ENCODE peak calls at places on chromosomes 4 and X, in seven cellular contexts. One of them, this sample, is unnamed.

GRCh38 chr4:110201502-110201901 is 3.1 kb upstream of the ELOVL6 start:
- DNase-seq in GM12864: no peak
- DNase-seq in caudate nucleus: no peak
- DNase-seq in T-helper 1 cell: no peak
- DNase-seq in epithelial cell of prostate: no peak
- DNase-seq in GM04504: no peak
- DNase-seq in activated CD4-positive, CD25-positive, alpha-beta regulatory T cell treated with anti-CD3 and anti-CD28 coated beads, Interleukin-2, amount 50 U/mL, for 72 hours: no peak
- DNase-seq in this sample: no peak

GRCh38 chrX:72568406-72569092 is 4.1 kb downstream of the HDAC8 start:
- DNase-seq in GM12864: no peak
- DNase-seq in epithelial cell of prostate: no peak
- DNase-seq in GM04504: no peak
- DNase-seq in T-helper 1 cell: no peak
- DNase-seq in caudate nucleus: no peak
- DNase-seq in activated CD4-positive, CD25-positive, alpha-beta regulatory T cell treated with anti-CD3 and anti-CD28 coated beads, Interleukin-2, amount 50 U/mL, for 72 hours: no peak
- DNase-seq in this sample: no peak

GRCh38 chr4:170423137-170423536 is 333.4 kb upstream of the AADAT start:
- DNase-seq in epithelial cell of prostate: no peak
- DNase-seq in activated CD4-positive, CD25-positive, alpha-beta regulatory T cell treated with anti-CD3 and anti-CD28 coated beads, Interleukin-2, amount 50 U/mL, for 72 hours: no peak
- DNase-seq in T-helper 1 cell: no peak
- DNase-seq in caudate nucleus: no peak
- DNase-seq in GM12864: no peak
- DNase-seq in GM04504: peak; percentile 73
- DNase-seq in this sample: no peak

GRCh38 chrX:1358793-1359476 is 22.4 kb downstream of the IL3RA start:
- DNase-seq in caudate nucleus: no peak
- DNase-seq in epithelial cell of prostate: no peak
- DNase-seq in T-helper 1 cell: no peak
- DNase-seq in GM04504: no peak
- DNase-seq in activated CD4-positive, CD25-positive, alpha-beta regulatory T cell treated with anti-CD3 and anti-CD28 coated beads, Interleukin-2, amount 50 U/mL, for 72 hours: no peak
- DNase-seq in GM12864: no peak
- DNase-seq in this sample: no peak

GRCh38 chr4:38667005-38667771 is 3.2 kb downstream of the KLF3 start:
- DNase-seq in caudate nucleus: peak; percentile 28
- DNase-seq in epithelial cell of prostate: peak; percentile 97
- DNase-seq in GM12864: no peak
- DNase-seq in GM04504: peak; percentile 96
- DNase-seq in T-helper 1 cell: no peak
- DNase-seq in activated CD4-positive, CD25-positive, alpha-beta regulatory T cell treated with anti-CD3 and anti-CD28 coated beads, Interleukin-2, amount 50 U/mL, for 72 hours: no peak
- DNase-seq in this sample: peak; percentile 88

GRCh38 chr4:148515248-148515647 is 73.0 kb upstream of the NR3C2 start:
- DNase-seq in T-helper 1 cell: no peak
- DNase-seq in caudate nucleus: no peak
- DNase-seq in activated CD4-positive, CD25-positive, alpha-beta regulatory T cell treated with anti-CD3 and anti-CD28 coated beads, Interleukin-2, amount 50 U/mL, for 72 hours: no peak
- DNase-seq in GM12864: no peak
- DNase-seq in epithelial cell of prostate: peak; percentile 5
- DNase-seq in GM04504: no peak
- DNase-seq in this sample: no peak

GRCh38 chr4:52984469-52984868 is 122.4 kb downstream of the RASL11B start:
- DNase-seq in caudate nucleus: no peak
- DNase-seq in activated CD4-positive, CD25-positive, alpha-beta regulatory T cell treated with anti-CD3 and anti-CD28 coated beads, Interleukin-2, amount 50 U/mL, for 72 hours: no peak
- DNase-seq in GM12864: no peak
- DNase-seq in epithelial cell of prostate: no peak
- DNase-seq in T-helper 1 cell: no peak
- DNase-seq in GM04504: no peak
- DNase-seq in this sample: no peak

GRCh38 chr4:8303485-8304281 is 34.1 kb downstream of the HTRA3 start:
- DNase-seq in GM12864: peak; percentile 10
- DNase-seq in T-helper 1 cell: no peak
- DNase-seq in caudate nucleus: no peak
- DNase-seq in activated CD4-positive, CD25-positive, alpha-beta regulatory T cell treated with anti-CD3 and anti-CD28 coated beads, Interleukin-2, amount 50 U/mL, for 72 hours: no peak
- DNase-seq in GM04504: peak; percentile 83
- DNase-seq in epithelial cell of prostate: no peak
- DNase-seq in this sample: peak; percentile 53

GRCh38 chr4:121951570-121952110 is at the start of gene TRPC3:
- DNase-seq in activated CD4-positive, CD25-positive, alpha-beta regulatory T cell treated with anti-CD3 and anti-CD28 coated beads, Interleukin-2, amount 50 U/mL, for 72 hours: peak; percentile 35
- DNase-seq in T-helper 1 cell: no peak
- DNase-seq in caudate nucleus: no peak
- DNase-seq in epithelial cell of prostate: no peak
- DNase-seq in GM12864: no peak
- DNase-seq in GM04504: no peak
- DNase-seq in this sample: no peak

GRCh38 chr4:100348472-100348871 is 158.2 kb upstream of the DDIT4L start:
- DNase-seq in epithelial cell of prostate: peak; percentile 72
- DNase-seq in activated CD4-positive, CD25-positive, alpha-beta regulatory T cell treated with anti-CD3 and anti-CD28 coated beads, Interleukin-2, amount 50 U/mL, for 72 hours: no peak
- DNase-seq in GM12864: no peak
- DNase-seq in T-helper 1 cell: no peak
- DNase-seq in GM04504: no peak
- DNase-seq in caudate nucleus: no peak
- DNase-seq in this sample: no peak

GRCh38 chr4:76341063-76341462 is 34.5 kb downstream of the STBD1 start:
- DNase-seq in GM04504: peak; percentile 8
- DNase-seq in caudate nucleus: no peak
- DNase-seq in GM12864: no peak
- DNase-seq in activated CD4-positive, CD25-positive, alpha-beta regulatory T cell treated with anti-CD3 and anti-CD28 coated beads, Interleukin-2, amount 50 U/mL, for 72 hours: no peak
- DNase-seq in epithelial cell of prostate: no peak
- DNase-seq in T-helper 1 cell: no peak
- DNase-seq in this sample: no peak

GRCh38 chr4:183628189-183628588 is 30.8 kb downstream of the RWDD4 start:
- DNase-seq in epithelial cell of prostate: no peak
- DNase-seq in GM12864: no peak
- DNase-seq in caudate nucleus: no peak
- DNase-seq in GM04504: no peak
- DNase-seq in activated CD4-positive, CD25-positive, alpha-beta regulatory T cell treated with anti-CD3 and anti-CD28 coated beads, Interleukin-2, amount 50 U/mL, for 72 hours: no peak
- DNase-seq in T-helper 1 cell: no peak
- DNase-seq in this sample: no peak

GRCh38 chrX:13721819-13722527 is 12.4 kb downstream of the TRAPPC2 start:
- DNase-seq in caudate nucleus: no peak
- DNase-seq in GM12864: no peak
- DNase-seq in activated CD4-positive, CD25-positive, alpha-beta regulatory T cell treated with anti-CD3 and anti-CD28 coated beads, Interleukin-2, amount 50 U/mL, for 72 hours: no peak
- DNase-seq in epithelial cell of prostate: no peak
- DNase-seq in GM04504: no peak
- DNase-seq in T-helper 1 cell: no peak
- DNase-seq in this sample: no peak

GRCh38 chr4:7423391-7423790 is 11.3 kb downstream of the PSAPL1 start:
- DNase-seq in GM04504: no peak
- DNase-seq in T-helper 1 cell: no peak
- DNase-seq in GM12864: no peak
- DNase-seq in activated CD4-positive, CD25-positive, alpha-beta regulatory T cell treated with anti-CD3 and anti-CD28 coated beads, Interleukin-2, amount 50 U/mL, for 72 hours: no peak
- DNase-seq in epithelial cell of prostate: no peak
- DNase-seq in caudate nucleus: no peak
- DNase-seq in this sample: no peak

GRCh38 chr4:78642934-78643333 is 91.4 kb downstream of the ANXA3 start:
- DNase-seq in activated CD4-positive, CD25-positive, alpha-beta regulatory T cell treated with anti-CD3 and anti-CD28 coated beads, Interleukin-2, amount 50 U/mL, for 72 hours: no peak
- DNase-seq in GM04504: no peak
- DNase-seq in GM12864: no peak
- DNase-seq in caudate nucleus: no peak
- DNase-seq in epithelial cell of prostate: no peak
- DNase-seq in T-helper 1 cell: no peak
- DNase-seq in this sample: no peak

GRCh38 chrX:64975491-64975890 is 759 bp downstream of the ZC4H2 start:
- DNase-seq in T-helper 1 cell: no peak
- DNase-seq in GM04504: no peak
- DNase-seq in caudate nucleus: peak; percentile 1
- DNase-seq in GM12864: no peak
- DNase-seq in activated CD4-positive, CD25-positive, alpha-beta regulatory T cell treated with anti-CD3 and anti-CD28 coated beads, Interleukin-2, amount 50 U/mL, for 72 hours: peak; percentile 29
- DNase-seq in epithelial cell of prostate: no peak
- DNase-seq in this sample: no peak

GRCh38 chrX:40484408-40485091 is 96.2 kb upstream of the ATP6AP2 start:
- DNase-seq in caudate nucleus: no peak
- DNase-seq in T-helper 1 cell: no peak
- DNase-seq in GM12864: no peak
- DNase-seq in epithelial cell of prostate: no peak
- DNase-seq in GM04504: no peak
- DNase-seq in activated CD4-positive, CD25-positive, alpha-beta regulatory T cell treated with anti-CD3 and anti-CD28 coated beads, Interleukin-2, amount 50 U/mL, for 72 hours: no peak
- DNase-seq in this sample: no peak

GRCh38 chr4:1727117-1728031 is 6.1 kb downstream of the TACC3 start:
- DNase-seq in caudate nucleus: no peak
- DNase-seq in T-helper 1 cell: no peak
- DNase-seq in GM12864: no peak
- DNase-seq in epithelial cell of prostate: peak; percentile 71
- DNase-seq in activated CD4-positive, CD25-positive, alpha-beta regulatory T cell treated with anti-CD3 and anti-CD28 coated beads, Interleukin-2, amount 50 U/mL, for 72 hours: no peak
- DNase-seq in GM04504: no peak
- DNase-seq in this sample: peak; percentile 86

GRCh38 chrX:47143894-47144625 is 442 bp downstream of the NDUFB11 start:
- DNase-seq in activated CD4-positive, CD25-positive, alpha-beta regulatory T cell treated with anti-CD3 and anti-CD28 coated beads, Interleukin-2, amount 50 U/mL, for 72 hours: no peak
- DNase-seq in caudate nucleus: no peak
- DNase-seq in GM12864: no peak
- DNase-seq in GM04504: no peak
- DNase-seq in T-helper 1 cell: peak; percentile 9
- DNase-seq in epithelial cell of prostate: no peak
- DNase-seq in this sample: peak; percentile 49

GRCh38 chr4:11028334-11028733 is 343.8 kb upstream of the CLNK start:
- DNase-seq in epithelial cell of prostate: no peak
- DNase-seq in T-helper 1 cell: no peak
- DNase-seq in GM12864: no peak
- DNase-seq in activated CD4-positive, CD25-positive, alpha-beta regulatory T cell treated with anti-CD3 and anti-CD28 coated beads, Interleukin-2, amount 50 U/mL, for 72 hours: no peak
- DNase-seq in GM04504: no peak
- DNase-seq in caudate nucleus: no peak
- DNase-seq in this sample: no peak

GRCh38 chr4:174377613-174378012 is 93.9 kb downstream of the CEP44 start:
- DNase-seq in caudate nucleus: no peak
- DNase-seq in GM12864: no peak
- DNase-seq in epithelial cell of prostate: no peak
- DNase-seq in T-helper 1 cell: no peak
- DNase-seq in GM04504: no peak
- DNase-seq in activated CD4-positive, CD25-positive, alpha-beta regulatory T cell treated with anti-CD3 and anti-CD28 coated beads, Interleukin-2, amount 50 U/mL, for 72 hours: no peak
- DNase-seq in this sample: no peak

GRCh38 chrX:14777484-14777883 is 95.4 kb downstream of the FANCB start:
- DNase-seq in GM12864: no peak
- DNase-seq in GM04504: peak; percentile 37
- DNase-seq in activated CD4-positive, CD25-positive, alpha-beta regulatory T cell treated with anti-CD3 and anti-CD28 coated beads, Interleukin-2, amount 50 U/mL, for 72 hours: no peak
- DNase-seq in T-helper 1 cell: no peak
- DNase-seq in epithelial cell of prostate: no peak
- DNase-seq in caudate nucleus: no peak
- DNase-seq in this sample: no peak

GRCh38 chr4:100367451-100367850 is 150.4 kb downstream of the EMCN start:
- DNase-seq in T-helper 1 cell: no peak
- DNase-seq in GM04504: no peak
- DNase-seq in GM12864: no peak
- DNase-seq in epithelial cell of prostate: no peak
- DNase-seq in caudate nucleus: no peak
- DNase-seq in activated CD4-positive, CD25-positive, alpha-beta regulatory T cell treated with anti-CD3 and anti-CD28 coated beads, Interleukin-2, amount 50 U/mL, for 72 hours: no peak
- DNase-seq in this sample: no peak

GRCh38 chr4:151192556-151193235 is 84.3 kb upstream of the PRSS48 start:
- DNase-seq in activated CD4-positive, CD25-positive, alpha-beta regulatory T cell treated with anti-CD3 and anti-CD28 coated beads, Interleukin-2, amount 50 U/mL, for 72 hours: no peak
- DNase-seq in GM04504: no peak
- DNase-seq in epithelial cell of prostate: no peak
- DNase-seq in caudate nucleus: no peak
- DNase-seq in GM12864: no peak
- DNase-seq in T-helper 1 cell: no peak
- DNase-seq in this sample: no peak

GRCh38 chr4:85968945-85969830 is 390.7 kb downstream of the MAPK10 start:
- DNase-seq in GM12864: no peak
- DNase-seq in GM04504: peak; percentile 51
- DNase-seq in epithelial cell of prostate: no peak
- DNase-seq in T-helper 1 cell: no peak
- DNase-seq in activated CD4-positive, CD25-positive, alpha-beta regulatory T cell treated with anti-CD3 and anti-CD28 coated beads, Interleukin-2, amount 50 U/mL, for 72 hours: no peak
- DNase-seq in caudate nucleus: no peak
- DNase-seq in this sample: no peak

GRCh38 chr4:89509708-89510269 is 202.2 kb upstream of the GPRIN3 start:
- DNase-seq in activated CD4-positive, CD25-positive, alpha-beta regulatory T cell treated with anti-CD3 and anti-CD28 coated beads, Interleukin-2, amount 50 U/mL, for 72 hours: no peak
- DNase-seq in GM04504: peak; percentile 28
- DNase-seq in GM12864: peak; percentile 49
- DNase-seq in caudate nucleus: no peak
- DNase-seq in T-helper 1 cell: no peak
- DNase-seq in epithelial cell of prostate: no peak
- DNase-seq in this sample: no peak

GRCh38 chrX:10404435-10404834 is 215.9 kb downstream of the MID1 start:
- DNase-seq in caudate nucleus: no peak
- DNase-seq in epithelial cell of prostate: no peak
- DNase-seq in T-helper 1 cell: no peak
- DNase-seq in GM04504: no peak
- DNase-seq in GM12864: no peak
- DNase-seq in activated CD4-positive, CD25-positive, alpha-beta regulatory T cell treated with anti-CD3 and anti-CD28 coated beads, Interleukin-2, amount 50 U/mL, for 72 hours: no peak
- DNase-seq in this sample: no peak

GRCh38 chr4:106698621-106699195 is 330.1 kb upstream of the GIMD1 start:
- DNase-seq in epithelial cell of prostate: no peak
- DNase-seq in activated CD4-positive, CD25-positive, alpha-beta regulatory T cell treated with anti-CD3 and anti-CD28 coated beads, Interleukin-2, amount 50 U/mL, for 72 hours: no peak
- DNase-seq in caudate nucleus: no peak
- DNase-seq in T-helper 1 cell: no peak
- DNase-seq in GM04504: no peak
- DNase-seq in GM12864: no peak
- DNase-seq in this sample: no peak

GRCh38 chr4:66863481-66863880 is 681.8 kb downstream of the CENPC start:
- DNase-seq in caudate nucleus: no peak
- DNase-seq in GM12864: no peak
- DNase-seq in T-helper 1 cell: no peak
- DNase-seq in GM04504: no peak
- DNase-seq in epithelial cell of prostate: no peak
- DNase-seq in activated CD4-positive, CD25-positive, alpha-beta regulatory T cell treated with anti-CD3 and anti-CD28 coated beads, Interleukin-2, amount 50 U/mL, for 72 hours: no peak
- DNase-seq in this sample: no peak

GRCh38 chrX:76183289-76184057 is 10.6 kb downstream of the PBDC1 start:
- DNase-seq in activated CD4-positive, CD25-positive, alpha-beta regulatory T cell treated with anti-CD3 and anti-CD28 coated beads, Interleukin-2, amount 50 U/mL, for 72 hours: no peak
- DNase-seq in T-helper 1 cell: no peak
- DNase-seq in GM04504: no peak
- DNase-seq in caudate nucleus: no peak
- DNase-seq in epithelial cell of prostate: peak; percentile 39
- DNase-seq in GM12864: no peak
- DNase-seq in this sample: no peak

GRCh38 chrX:9253211-9253610 is 211.6 kb upstream of the TBL1X start:
- DNase-seq in GM12864: no peak
- DNase-seq in epithelial cell of prostate: no peak
- DNase-seq in activated CD4-positive, CD25-positive, alpha-beta regulatory T cell treated with anti-CD3 and anti-CD28 coated beads, Interleukin-2, amount 50 U/mL, for 72 hours: no peak
- DNase-seq in GM04504: no peak
- DNase-seq in caudate nucleus: no peak
- DNase-seq in T-helper 1 cell: no peak
- DNase-seq in this sample: no peak

GRCh38 chr4:137267024-137267423 is 265.3 kb downstream of the PCDH18 start:
- DNase-seq in caudate nucleus: no peak
- DNase-seq in T-helper 1 cell: no peak
- DNase-seq in epithelial cell of prostate: no peak
- DNase-seq in GM04504: peak; percentile 38
- DNase-seq in activated CD4-positive, CD25-positive, alpha-beta regulatory T cell treated with anti-CD3 and anti-CD28 coated beads, Interleukin-2, amount 50 U/mL, for 72 hours: no peak
- DNase-seq in GM12864: no peak
- DNase-seq in this sample: no peak

GRCh38 chrX:134868766-134869495 is 121.9 kb upstream of the SMIM10 start:
- DNase-seq in GM04504: peak; percentile 63
- DNase-seq in epithelial cell of prostate: no peak
- DNase-seq in activated CD4-positive, CD25-positive, alpha-beta regulatory T cell treated with anti-CD3 and anti-CD28 coated beads, Interleukin-2, amount 50 U/mL, for 72 hours: no peak
- DNase-seq in T-helper 1 cell: no peak
- DNase-seq in GM12864: no peak
- DNase-seq in caudate nucleus: no peak
- DNase-seq in this sample: no peak

GRCh38 chr4:3371581-3372001 is 70.2 kb upstream of the HGFAC start:
- DNase-seq in activated CD4-positive, CD25-positive, alpha-beta regulatory T cell treated with anti-CD3 and anti-CD28 coated beads, Interleukin-2, amount 50 U/mL, for 72 hours: no peak
- DNase-seq in epithelial cell of prostate: no peak
- DNase-seq in GM04504: no peak
- DNase-seq in GM12864: no peak
- DNase-seq in T-helper 1 cell: no peak
- DNase-seq in caudate nucleus: no peak
- DNase-seq in this sample: no peak

GRCh38 chrX:151985955-151986354 is 11.5 kb upstream of the GABRE start:
- DNase-seq in T-helper 1 cell: no peak
- DNase-seq in epithelial cell of prostate: no peak
- DNase-seq in activated CD4-positive, CD25-positive, alpha-beta regulatory T cell treated with anti-CD3 and anti-CD28 coated beads, Interleukin-2, amount 50 U/mL, for 72 hours: no peak
- DNase-seq in GM04504: peak; percentile 58
- DNase-seq in GM12864: no peak
- DNase-seq in caudate nucleus: no peak
- DNase-seq in this sample: no peak